ENCODE peak calls at places on chromosomes 13 and 19, in six cellular contexts. B, F, C, S, K and I are unnamed samples. For H3K4me1 and H3K9me3, the result is how much of the 10 kb centered on the place peaks cover.

GRCh38 chr19:45451181-45451849 is 16.5 kb upstream of the FOSB start:
- DNase-seq in C (peak), S (peak), B (peak), F (peak), K (no peak), I (no peak)

GRCh38 chr13:38941353-38941945 is 49.2 kb downstream of the STOML3 start:
- DNase-seq in F (no peak), C (no peak), S (no peak), K (no peak), B (peak), I (no peak)

GRCh38 chr19:36113895-36114762 is 546 bp downstream of the POLR2I start:
- DNase-seq in S (no peak), K (peak), C (peak), F (peak), B (peak), I (no peak)

GRCh38 chr13:110743687-110744086 is 30.2 kb downstream of the ING1 start:
- DNase-seq in B (no peak), K (no peak), C (no peak), F (no peak), S (no peak), I (no peak)

GRCh38 chr13:92950771-92951170 is 275.8 kb upstream of the GPC6 start:
- DNase-seq in K (no peak), C (no peak), B (no peak), S (no peak), F (no peak), I (no peak)

GRCh38 chr19:10505583-10506229 is 2.5 kb upstream of the KEAP1 start:
- DNase-seq in S (peak), K (peak), C (peak), F (peak), B (peak), I (peak)

GRCh38 chr19:12956446-12957388 is at the start of gene GADD45GIP1:
- DNase-seq in K (peak), C (peak), F (peak), S (peak), B (peak), I (peak)

GRCh38 chr13:30685320-30685859 is 50.0 kb upstream of the ALOX5AP start:
- DNase-seq in C (no peak), F (no peak), S (no peak), B (no peak), K (no peak), I (no peak)

GRCh38 chr19:19201697-19202630 is 1.2 kb downstream of the NR2C2AP start:
- DNase-seq in F (no peak), K (no peak), S (no peak), C (no peak), B (no peak), I (no peak)

GRCh38 chr19:9139609-9140158 is 513 bp upstream of the ZNF317 start:
- DNase-seq in C (no peak), B (no peak), F (no peak), K (no peak), S (no peak), I (no peak)

GRCh38 chr13:90105276-90105675 is 1242.2 kb upstream of the MIR17HG start:
- DNase-seq in S (no peak), F (no peak), B (peak), K (no peak), C (no peak), I (no peak)

GRCh38 chr19:45952691-45953505 is 20.8 kb downstream of the NOVA2 start:
- DNase-seq in S (peak), F (no peak), B (peak), C (peak), K (peak), I (no peak)

GRCh38 chr13:84672616-84673015 is 790.3 kb upstream of the SLITRK1 start:
- DNase-seq in F (no peak), K (no peak), S (no peak), C (no peak), B (no peak), I (no peak)

GRCh38 chr13:55160911-55161310 is 1979.8 kb upstream of the PRR20A start:
- DNase-seq in B (no peak), K (no peak), F (no peak), S (no peak), C (no peak), I (no peak)

GRCh38 chr19:55447421-55448174 is 4.5 kb upstream of the SHISA7 start:
- DNase-seq in B (peak), F (no peak), S (no peak), C (no peak), K (no peak), I (peak)

GRCh38 chr13:110546933-110547332 is 14.6 kb downstream of the RAB20 start:
- DNase-seq in K (peak), C (peak), B (peak), F (peak), S (no peak), I (no peak)

GRCh38 chr19:53394522-53394973 is 401 bp upstream of the ZNF765 start:
- DNase-seq in B (peak), C (peak), K (peak), S (no peak), F (peak), I (peak)

GRCh38 chr19:51697169-51697776 is 4.1 kb downstream of the SPACA6 start:
- DNase-seq in K (no peak), B (no peak), F (no peak), C (no peak), S (no peak), I (no peak)

GRCh38 chr13:27783111-27783510 is 9.2 kb upstream of the GSX1 start:
- DNase-seq in C (peak), B (peak), F (no peak), S (no peak), K (no peak), I (no peak)

GRCh38 chr19:18194554-18195238 is 1.7 kb downstream of the MPV17L2 start:
- DNase-seq in C (peak), F (no peak), B (peak), S (peak), K (no peak), I (peak)

GRCh38 chr13:33644607-33645543 is 173.1 kb upstream of the RFC3 start:
- DNase-seq in S (no peak), F (no peak), B (no peak), C (no peak), K (peak), I (no peak)

GRCh38 chr19:55070755-55071502 is 4.7 kb upstream of the EPS8L1 start:
- DNase-seq in K (no peak), C (peak), S (no peak), F (no peak), B (peak), I (no peak)

GRCh38 chr13:76210262-76210661 is 574.1 kb downstream of the LMO7 start:
- DNase-seq in S (no peak), F (no peak), B (peak), C (no peak), K (peak), I (no peak)

GRCh38 chr19:51192689-51193088 is 32.2 kb upstream of the CD33 start:
- DNase-seq in K (no peak), S (no peak), C (no peak), F (no peak), B (no peak), I (no peak)

GRCh38 chr13:50123862-50124535 is 108.8 kb downstream of the KCNRG start:
- DNase-seq in S (no peak), B (peak), K (peak), F (peak), C (peak), I (no peak)

GRCh38 chr13:50081106-50081898 is 66.1 kb downstream of the KCNRG start:
- DNase-seq in B (peak), K (peak), C (peak), S (no peak), F (peak), I (peak)

GRCh38 chr13:21074601-21075302 is 13.4 kb upstream of the LATS2 start:
- DNase-seq in C (no peak), K (peak), B (peak), F (no peak), S (peak), I (no peak)

GRCh38 chr19:28393574-28394336 is 819.2 kb downstream of the UQCRFS1 start:
- DNase-seq in B (no peak), F (no peak), K (no peak), C (no peak), S (no peak), I (no peak)

GRCh38 chr13:24854311-24854710 is 90.3 kb downstream of the RNF17 start:
- DNase-seq in K (no peak), F (no peak), C (no peak), S (no peak), B (no peak), I (no peak)

GRCh38 chr13:30752991-30753616 is 17.8 kb downstream of the ALOX5AP start:
- DNase-seq in B (no peak), C (no peak), K (no peak), F (no peak), S (peak), I (no peak)

GRCh38 chr13:31310781-31311180 is 111.0 kb downstream of the B3GLCT start:
- DNase-seq in K (peak), C (no peak), F (no peak), S (no peak), B (no peak), I (no peak)

GRCh38 chr19:41998246-41999020 is 4.4 kb upstream of the ATP1A3 start:
- DNase-seq in B (peak), F (no peak), C (no peak), S (no peak), K (no peak), I (peak)

GRCh38 chr13:22451345-22451744 is 729.4 kb upstream of the SGCG start:
- DNase-seq in K (peak), B (peak), F (no peak), C (peak), S (no peak), I (no peak)

GRCh38 chr19:1582201-1582600 is 10.5 kb downstream of the MBD3 start:
- DNase-seq in S (no peak), F (no peak), K (no peak), C (no peak), B (no peak), I (no peak)

GRCh38 chr19:48728882-48729645 is 9.5 kb upstream of the MAMSTR start:
- DNase-seq in C (no peak), F (no peak), B (no peak), S (no peak), K (no peak), I (no peak)
- H3K4me3 ChIP-seq in C (no peak), F (no peak), B (no peak), S (no peak), K (no peak), I (no peak)

GRCh38 chr13:113210834-113211233 is 1.4 kb downstream of the CUL4A start:
- DNase-seq in K (no peak), S (no peak), C (no peak), B (no peak), F (no peak), I (no peak)
- H3K4me1 ChIP-seq in K (half or more), S (under half), C (half or more), B (under half), F (half or more), I (under half)

DNA sequence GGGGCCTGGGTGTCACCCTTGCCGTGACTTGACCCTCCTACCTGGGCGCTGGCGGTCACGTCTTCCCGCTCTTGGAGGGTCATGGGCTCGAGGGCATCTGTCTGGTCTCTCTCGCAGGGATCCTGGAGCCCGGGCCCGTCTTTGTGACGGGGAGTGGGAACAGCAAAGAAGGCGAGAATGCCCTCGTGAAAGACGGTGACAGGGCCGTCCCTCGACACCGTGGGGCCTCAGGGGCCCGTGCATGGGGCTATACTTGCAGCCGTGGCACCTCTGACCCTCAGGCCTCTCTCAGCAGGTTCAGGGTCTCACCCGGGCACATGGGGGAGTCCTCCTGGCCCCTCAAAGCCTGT is 20.9 kb upstream of the MATK start:
- DNase-seq in F (no peak), S (no peak), K (no peak), C (no peak), B (no peak), I (no peak)
- H3K9me3 ChIP-seq in F (under half), S (under half), K (under half), C (under half), B (under half), I (under half)

DNA sequence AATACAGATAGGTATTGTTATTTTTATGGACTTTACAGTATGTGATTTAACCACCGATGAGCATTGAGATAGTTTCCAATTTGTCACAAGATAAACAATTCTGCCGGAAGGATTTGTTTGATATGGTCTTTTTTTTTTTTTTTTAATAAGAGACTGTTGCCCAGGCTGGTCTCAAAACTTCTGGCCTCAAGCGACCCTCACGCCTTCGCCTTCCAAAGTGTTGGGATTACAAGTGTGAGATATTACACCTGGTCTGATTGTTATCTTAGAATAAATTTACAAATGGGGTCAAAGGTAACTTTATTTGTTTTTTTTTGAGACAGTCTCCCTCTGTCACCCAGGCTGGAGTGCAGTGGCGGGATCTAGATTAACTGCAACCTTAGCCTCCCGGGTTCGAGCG is 1.2 kb downstream of the GARRE1 start:
- DNase-seq in B (no peak), K (no peak), C (no peak), F (no peak), S (no peak), I (no peak)
- H3K4me3 ChIP-seq in B (no peak), K (peak), C (no peak), F (peak), S (peak), I (peak)